ENCODE peak calls at places on chromosomes 5 and 9, in eight cellular contexts. S, E, J, X, C, O, A and U are unnamed samples.

GRCh38 chr5:38265546-38266179 is 7.3 kb downstream of the EGFLAM start:
- DNase-seq in O (peak; percentile 20), X (peak; percentile 68), E (peak; percentile 51), S (peak; percentile 65), J (peak; percentile 3), A (peak; percentile 71), C (peak; percentile 86), U (peak; percentile 73)

GRCh38 chr5:61052870-61053269 is 107.9 kb downstream of the NDUFAF2 start:
- DNase-seq in O (no peak), C (no peak), E (peak; percentile 3), X (no peak), J (no peak), A (no peak), S (peak; percentile 75), U (no peak)

GRCh38 chr5:132011561-132012384 is at the start of gene ACSL6:
- DNase-seq in C (peak; percentile 76), A (no peak), X (peak; percentile 63), J (peak; percentile 34), S (no peak), E (peak; percentile 35), O (no peak), U (peak; percentile 20)

GRCh38 chr5:142199388-142199787 is 90.8 kb downstream of the NDFIP1 start:
- DNase-seq in J (no peak), A (no peak), C (no peak), E (no peak), O (no peak), S (no peak), X (no peak), U (no peak)

GRCh38 chr5:132227485-132228240 is at the start of gene P4HA2:
- DNase-seq in O (no peak), X (peak; percentile 91), E (peak; percentile 78), J (peak; percentile 74), S (peak; percentile 63), A (no peak), C (peak; percentile 86), U (no peak)

GRCh38 chr5:102807878-102808502 is 52.9 kb downstream of the PAM start:
- DNase-seq in C (peak; percentile 47), A (no peak), E (no peak), X (peak; percentile 27), O (no peak), S (peak; percentile 16), J (peak; percentile 75), U (peak; percentile 75)

GRCh38 chr5:142576804-142577203 is 109.1 kb downstream of the FGF1 start:
- DNase-seq in J (no peak), C (no peak), X (no peak), A (no peak), S (no peak), E (no peak), O (no peak), U (no peak)

GRCh38 chr9:70403618-70404025 is 10.8 kb downstream of the KLF9 start:
- DNase-seq in O (no peak), X (no peak), A (no peak), J (no peak), E (no peak), C (no peak), S (no peak), U (no peak)

GRCh38 chr5:15693933-15694332 is 194.0 kb downstream of the FBXL7 start:
- DNase-seq in X (no peak), S (no peak), E (no peak), J (no peak), C (no peak), O (peak; percentile 62), A (no peak), U (no peak)